ENCODE peak calls at places on chromosomes 2 and 18, in eight cellular contexts. One of them, this sample, is unnamed.

GRCh38 chr2:232543928-232544631 is 4.6 kb downstream of the CHRNG start:
- DNase-seq in HTR-8/SVneo: no peak
- DNase-seq in H9: no peak
- DNase-seq in adipocyte: no peak
- DNase-seq in non-pigmented ciliary epithelial cell: no peak
- DNase-seq in OCI-M1: no peak
- DNase-seq in naive thymus-derived CD4-positive, alpha-beta T cell: no peak
- DNase-seq in sciatic nerve: no peak
- DNase-seq in this sample: no peak

GRCh38 chr2:96601382-96602292 is 36.5 kb downstream of the KANSL3 start:
- DNase-seq in non-pigmented ciliary epithelial cell: no peak
- DNase-seq in sciatic nerve: no peak
- DNase-seq in HTR-8/SVneo: no peak
- DNase-seq in adipocyte: no peak
- DNase-seq in H9: no peak
- DNase-seq in OCI-M1: no peak
- DNase-seq in naive thymus-derived CD4-positive, alpha-beta T cell: no peak
- DNase-seq in this sample: no peak

GRCh38 chr2:212863185-212863588 is 288.2 kb downstream of the IKZF2 start:
- DNase-seq in sciatic nerve: no peak
- DNase-seq in HTR-8/SVneo: no peak
- DNase-seq in adipocyte: no peak
- DNase-seq in H9: peak; percentile 64
- DNase-seq in naive thymus-derived CD4-positive, alpha-beta T cell: no peak
- DNase-seq in non-pigmented ciliary epithelial cell: no peak
- DNase-seq in OCI-M1: peak; percentile 87
- DNase-seq in this sample: peak; percentile 6

GRCh38 chr18:58998421-58999203 is 133.9 kb downstream of the ZNF532 start:
- DNase-seq in HTR-8/SVneo: no peak
- DNase-seq in H9: no peak
- DNase-seq in adipocyte: peak; percentile 68
- DNase-seq in OCI-M1: peak; percentile 2
- DNase-seq in sciatic nerve: peak; percentile 75
- DNase-seq in non-pigmented ciliary epithelial cell: no peak
- DNase-seq in naive thymus-derived CD4-positive, alpha-beta T cell: no peak
- DNase-seq in this sample: no peak

GRCh38 chr2:15640291-15640711 is 48.6 kb downstream of the DDX1 start:
- DNase-seq in HTR-8/SVneo: peak; percentile 10
- DNase-seq in adipocyte: peak; percentile 31
- DNase-seq in sciatic nerve: no peak
- DNase-seq in naive thymus-derived CD4-positive, alpha-beta T cell: no peak
- DNase-seq in H9: no peak
- DNase-seq in OCI-M1: no peak
- DNase-seq in non-pigmented ciliary epithelial cell: peak; percentile 81
- DNase-seq in this sample: no peak

GRCh38 chr2:223989206-223989859 is 32.1 kb downstream of the MRPL44 start:
- DNase-seq in sciatic nerve: no peak
- DNase-seq in OCI-M1: peak; percentile 10
- DNase-seq in naive thymus-derived CD4-positive, alpha-beta T cell: no peak
- DNase-seq in HTR-8/SVneo: no peak
- DNase-seq in non-pigmented ciliary epithelial cell: no peak
- DNase-seq in H9: no peak
- DNase-seq in adipocyte: no peak
- DNase-seq in this sample: no peak

GRCh38 chr18:60649107-60649506 is 276.5 kb upstream of the MC4R start:
- DNase-seq in adipocyte: no peak
- DNase-seq in HTR-8/SVneo: no peak
- DNase-seq in naive thymus-derived CD4-positive, alpha-beta T cell: no peak
- DNase-seq in OCI-M1: no peak
- DNase-seq in sciatic nerve: no peak
- DNase-seq in non-pigmented ciliary epithelial cell: no peak
- DNase-seq in H9: no peak
- DNase-seq in this sample: peak; percentile 44

GRCh38 chr2:28691774-28692281 is 59.8 kb upstream of the PPP1CB start:
- DNase-seq in OCI-M1: no peak
- DNase-seq in naive thymus-derived CD4-positive, alpha-beta T cell: no peak
- DNase-seq in sciatic nerve: no peak
- DNase-seq in H9: peak; percentile 39
- DNase-seq in adipocyte: peak; percentile 57
- DNase-seq in HTR-8/SVneo: peak; percentile 92
- DNase-seq in non-pigmented ciliary epithelial cell: no peak
- DNase-seq in this sample: no peak

GRCh38 chr18:48872234-48873145 is 78.3 kb downstream of the SMAD7 start:
- DNase-seq in adipocyte: peak; percentile 68
- DNase-seq in naive thymus-derived CD4-positive, alpha-beta T cell: no peak
- DNase-seq in non-pigmented ciliary epithelial cell: no peak
- DNase-seq in HTR-8/SVneo: no peak
- DNase-seq in H9: no peak
- DNase-seq in OCI-M1: no peak
- DNase-seq in sciatic nerve: no peak
- DNase-seq in this sample: no peak

GRCh38 chr2:96727431-96727830 is 12.4 kb downstream of the LMAN2L start:
- DNase-seq in OCI-M1: no peak
- DNase-seq in naive thymus-derived CD4-positive, alpha-beta T cell: no peak
- DNase-seq in HTR-8/SVneo: no peak
- DNase-seq in non-pigmented ciliary epithelial cell: no peak
- DNase-seq in adipocyte: peak; percentile 49
- DNase-seq in sciatic nerve: no peak
- DNase-seq in H9: no peak
- DNase-seq in this sample: no peak

GRCh38 chr2:100615471-100615870 is 52.7 kb downstream of the PDCL3 start:
- DNase-seq in H9: no peak
- DNase-seq in non-pigmented ciliary epithelial cell: no peak
- DNase-seq in OCI-M1: no peak
- DNase-seq in HTR-8/SVneo: no peak
- DNase-seq in naive thymus-derived CD4-positive, alpha-beta T cell: no peak
- DNase-seq in adipocyte: no peak
- DNase-seq in sciatic nerve: no peak
- DNase-seq in this sample: no peak

GRCh38 chr2:44559108-44559507 is 197.4 kb downstream of the CAMKMT start:
- DNase-seq in adipocyte: no peak
- DNase-seq in sciatic nerve: no peak
- DNase-seq in H9: no peak
- DNase-seq in HTR-8/SVneo: no peak
- DNase-seq in naive thymus-derived CD4-positive, alpha-beta T cell: no peak
- DNase-seq in non-pigmented ciliary epithelial cell: no peak
- DNase-seq in OCI-M1: no peak
- DNase-seq in this sample: no peak

GRCh38 chr18:35938158-35938557 is 34.3 kb upstream of the RMP24 start:
- DNase-seq in naive thymus-derived CD4-positive, alpha-beta T cell: no peak
- DNase-seq in HTR-8/SVneo: no peak
- DNase-seq in OCI-M1: no peak
- DNase-seq in H9: no peak
- DNase-seq in non-pigmented ciliary epithelial cell: no peak
- DNase-seq in sciatic nerve: no peak
- DNase-seq in adipocyte: peak; percentile 59
- DNase-seq in this sample: no peak

GRCh38 chr2:98378901-98379300 is 32.6 kb downstream of the CNGA3 start:
- DNase-seq in adipocyte: peak; percentile 27
- DNase-seq in H9: no peak
- DNase-seq in non-pigmented ciliary epithelial cell: no peak
- DNase-seq in sciatic nerve: no peak
- DNase-seq in HTR-8/SVneo: no peak
- DNase-seq in OCI-M1: peak; percentile 94
- DNase-seq in naive thymus-derived CD4-positive, alpha-beta T cell: no peak
- DNase-seq in this sample: no peak

GRCh38 chr18:3716116-3716660 is 266.2 kb downstream of the TGIF1 start:
- DNase-seq in sciatic nerve: no peak
- DNase-seq in non-pigmented ciliary epithelial cell: no peak
- DNase-seq in adipocyte: no peak
- DNase-seq in OCI-M1: peak; percentile 53
- DNase-seq in HTR-8/SVneo: no peak
- DNase-seq in naive thymus-derived CD4-positive, alpha-beta T cell: no peak
- DNase-seq in H9: no peak
- DNase-seq in this sample: no peak

GRCh38 chr2:198054299-198054698 is 249.9 kb downstream of the PLCL1 start:
- DNase-seq in naive thymus-derived CD4-positive, alpha-beta T cell: peak; percentile 55
- DNase-seq in HTR-8/SVneo: no peak
- DNase-seq in H9: peak; percentile 51
- DNase-seq in non-pigmented ciliary epithelial cell: peak; percentile 4
- DNase-seq in OCI-M1: peak; percentile 42
- DNase-seq in sciatic nerve: no peak
- DNase-seq in adipocyte: peak; percentile 49
- DNase-seq in this sample: no peak

GRCh38 chr2:41949541-41950439 is 98.0 kb upstream of the PKDCC start:
- DNase-seq in adipocyte: no peak
- DNase-seq in HTR-8/SVneo: no peak
- DNase-seq in OCI-M1: no peak
- DNase-seq in naive thymus-derived CD4-positive, alpha-beta T cell: no peak
- DNase-seq in non-pigmented ciliary epithelial cell: no peak
- DNase-seq in H9: no peak
- DNase-seq in sciatic nerve: no peak
- DNase-seq in this sample: no peak

GRCh38 chr2:207482630-207483029 is 47.1 kb upstream of the CREB1 start:
- DNase-seq in naive thymus-derived CD4-positive, alpha-beta T cell: no peak
- DNase-seq in sciatic nerve: no peak
- DNase-seq in adipocyte: peak; percentile 48
- DNase-seq in HTR-8/SVneo: no peak
- DNase-seq in OCI-M1: no peak
- DNase-seq in non-pigmented ciliary epithelial cell: no peak
- DNase-seq in H9: no peak
- DNase-seq in this sample: no peak

GRCh38 chr18:51664236-51664635 is 466.8 kb upstream of the MEX3C start:
- DNase-seq in H9: no peak
- DNase-seq in sciatic nerve: no peak
- DNase-seq in naive thymus-derived CD4-positive, alpha-beta T cell: no peak
- DNase-seq in OCI-M1: no peak
- DNase-seq in adipocyte: no peak
- DNase-seq in HTR-8/SVneo: no peak
- DNase-seq in non-pigmented ciliary epithelial cell: no peak
- DNase-seq in this sample: no peak

GRCh38 chr18:51164327-51165290 is 32.9 kb downstream of the MEX3C start:
- DNase-seq in non-pigmented ciliary epithelial cell: no peak
- DNase-seq in naive thymus-derived CD4-positive, alpha-beta T cell: no peak
- DNase-seq in OCI-M1: no peak
- DNase-seq in HTR-8/SVneo: no peak
- DNase-seq in sciatic nerve: no peak
- DNase-seq in adipocyte: peak; percentile 74
- DNase-seq in H9: no peak
- DNase-seq in this sample: no peak

GRCh38 chr2:60071427-60071826 is 482.0 kb downstream of the BCL11A start:
- DNase-seq in adipocyte: no peak
- DNase-seq in OCI-M1: no peak
- DNase-seq in sciatic nerve: no peak
- DNase-seq in H9: no peak
- DNase-seq in HTR-8/SVneo: no peak
- DNase-seq in naive thymus-derived CD4-positive, alpha-beta T cell: no peak
- DNase-seq in non-pigmented ciliary epithelial cell: no peak
- DNase-seq in this sample: no peak

GRCh38 chr2:163563336-163563735 is 172.5 kb downstream of the FIGN start:
- DNase-seq in OCI-M1: no peak
- DNase-seq in HTR-8/SVneo: no peak
- DNase-seq in naive thymus-derived CD4-positive, alpha-beta T cell: no peak
- DNase-seq in adipocyte: no peak
- DNase-seq in H9: no peak
- DNase-seq in sciatic nerve: no peak
- DNase-seq in non-pigmented ciliary epithelial cell: no peak
- DNase-seq in this sample: no peak

GRCh38 chr2:100702444-100703134 is 117.3 kb upstream of the NPAS2 start:
- DNase-seq in sciatic nerve: no peak
- DNase-seq in HTR-8/SVneo: no peak
- DNase-seq in adipocyte: no peak
- DNase-seq in H9: no peak
- DNase-seq in OCI-M1: no peak
- DNase-seq in non-pigmented ciliary epithelial cell: no peak
- DNase-seq in naive thymus-derived CD4-positive, alpha-beta T cell: no peak
- DNase-seq in this sample: no peak

GRCh38 chr2:240355001-240355891 is 80.2 kb upstream of the GPC1 start:
- DNase-seq in HTR-8/SVneo: no peak
- DNase-seq in adipocyte: no peak
- DNase-seq in non-pigmented ciliary epithelial cell: no peak
- DNase-seq in H9: no peak
- DNase-seq in OCI-M1: no peak
- DNase-seq in sciatic nerve: peak; percentile 44
- DNase-seq in naive thymus-derived CD4-positive, alpha-beta T cell: no peak
- DNase-seq in this sample: no peak

GRCh38 chr2:71207601-71208000 is 19.3 kb downstream of the PAIP2B start:
- DNase-seq in adipocyte: no peak
- DNase-seq in naive thymus-derived CD4-positive, alpha-beta T cell: no peak
- DNase-seq in OCI-M1: no peak
- DNase-seq in sciatic nerve: no peak
- DNase-seq in H9: no peak
- DNase-seq in HTR-8/SVneo: no peak
- DNase-seq in non-pigmented ciliary epithelial cell: no peak
- DNase-seq in this sample: no peak

This sample was measured in NCI-H1930.